ENCODE peak calls at places on chromosomes 5 and 9, in ten cellular contexts. Z is tibial artery, V is breast epithelium, O is hepatocyte, U is psoas muscle, M is tibial nerve, D is stomach, T is right lobe of liver, N is left lung, F is adrenal gland. H is an unnamed sample.

GRCh38 chr5:133612021-133612860 is at the start of gene FSTL4:
- DNase-seq in D (peak; percentile 67), M (no peak), U (peak; percentile 57), Z (no peak), N (peak; percentile 40), F (peak; percentile 67), V (peak; percentile 71), O (peak; percentile 68), T (peak; percentile 58), H (peak; percentile 53)

GRCh38 chr5:133059621-133060020 is 7.8 kb downstream of the HSPA4 start:
- DNase-seq in V (no peak), M (no peak), U (no peak), F (no peak), T (no peak), O (no peak), D (no peak), Z (no peak), N (no peak), H (no peak)

GRCh38 chr5:169695919-169696490 is 58.9 kb downstream of the DOCK2 start:
- DNase-seq in V (no peak), M (no peak), N (no peak), D (no peak), U (no peak), T (no peak), Z (no peak), O (no peak), F (no peak), H (no peak)

GRCh38 chr5:72503888-72504491 is 3.2 kb downstream of the ZNF366 start:
- DNase-seq in N (no peak), D (no peak), M (no peak), F (no peak), U (no peak), T (no peak), V (no peak), O (no peak), Z (no peak), H (no peak)

GRCh38 chr9:122777935-122778671 is 10.6 kb upstream of the OR5C1 start:
- DNase-seq in O (no peak), N (no peak), D (no peak), F (no peak), M (no peak), V (no peak), Z (no peak), U (no peak), T (no peak), H (no peak)

GRCh38 chr9:88682431-88682831 is 147.5 kb downstream of the NXNL2 start:
- DNase-seq in U (no peak), V (no peak), Z (peak; percentile 68), M (no peak), T (no peak), F (no peak), O (peak; percentile 23), N (no peak), D (no peak), H (no peak)

GRCh38 chr5:1537166-1538154 is 13.7 kb upstream of the LPCAT1 start:
- DNase-seq in Z (no peak), U (peak; percentile 14), V (peak; percentile 19), O (no peak), M (no peak), D (no peak), T (peak; percentile 10), F (no peak), N (no peak), H (no peak)

GRCh38 chr5:168075387-168075786 is 216.1 kb upstream of the WWC1 start:
- DNase-seq in U (no peak), O (no peak), M (no peak), N (no peak), V (no peak), F (no peak), Z (no peak), D (no peak), T (no peak), H (no peak)

GRCh38 chr5:139389701-139390638 is at the start of gene MZB1:
- DNase-seq in Z (no peak), V (no peak), D (no peak), M (no peak), T (no peak), F (no peak), N (no peak), U (peak; percentile 45), O (no peak), H (peak; percentile 62)

GRCh38 chr5:139385061-139385889 is 2.2 kb upstream of the SLC23A1 start:
- DNase-seq in D (peak; percentile 52), F (no peak), M (no peak), Z (peak; percentile 43), O (no peak), N (no peak), T (no peak), V (no peak), U (no peak), H (peak; percentile 66)

GRCh38 chr5:139386039-139386438 is 2.9 kb upstream of the SLC23A1 start:
- DNase-seq in O (no peak), V (no peak), D (no peak), F (no peak), Z (peak; percentile 46), T (no peak), M (no peak), N (no peak), U (no peak), H (no peak)

GRCh38 chr5:139388198-139388821 is 1.4 kb downstream of the MZB1 start:
- DNase-seq in M (no peak), Z (peak; percentile 63), D (peak; percentile 72), O (peak; percentile 52), V (peak; percentile 80), N (no peak), U (no peak), T (no peak), F (peak; percentile 49), H (peak; percentile 85)

GRCh38 chr5:139387611-139388197 is 2.0 kb downstream of the MZB1 start:
- DNase-seq in N (no peak), V (no peak), M (no peak), T (no peak), F (no peak), O (no peak), Z (no peak), D (no peak), U (no peak), H (peak; percentile 49)
- H3K4me1 ChIP-seq in N (peaks cover 51% of the 10 kb centered on the region), V (peaks cover 26% of the 10 kb centered on the region), M (peaks cover 32% of the 10 kb centered on the region), T (no peaks in the 10 kb centered on the region), F (peaks cover 4% of the 10 kb centered on the region), O (peaks cover 10% of the 10 kb centered on the region), Z (peaks cover 29% of the 10 kb centered on the region), D (peaks cover 58% of the 10 kb centered on the region), U (peaks cover 41% of the 10 kb centered on the region), H (peaks cover 58% of the 10 kb centered on the region)

GRCh38 chr5:87845734-87846133 is 422.9 kb downstream of the TMEM161B start:
- DNase-seq in U (no peak), T (no peak), N (no peak), O (no peak), V (no peak), Z (no peak), M (no peak), F (no peak), D (no peak), H (no peak)

GRCh38 chr5:87851603-87852002 is 417.0 kb downstream of the TMEM161B start:
- DNase-seq in M (no peak), D (no peak), U (no peak), V (no peak), F (no peak), Z (no peak), T (no peak), N (no peak), O (no peak), H (no peak)

GRCh38 chr5:87853541-87853940 is 415.1 kb downstream of the TMEM161B start:
- DNase-seq in F (no peak), D (no peak), U (no peak), Z (no peak), O (no peak), V (no peak), T (no peak), N (no peak), M (no peak), H (no peak)

GRCh38 chr5:87844866-87845265 is 423.8 kb downstream of the TMEM161B start:
- DNase-seq in T (no peak), Z (no peak), D (no peak), U (no peak), N (no peak), V (no peak), O (no peak), F (no peak), M (no peak), H (no peak)

GRCh38 chr5:87850843-87851242 is 417.8 kb downstream of the TMEM161B start:
- DNase-seq in N (no peak), M (no peak), Z (no peak), F (no peak), D (no peak), V (no peak), U (no peak), T (no peak), O (no peak), H (no peak)
- H3K4me3 ChIP-seq in N (no peak overlapping the region), M (no peak overlapping the region), Z (no peak overlapping the region), F (no peak overlapping the region), D (no peak overlapping the region), V (no peak overlapping the region), U (no peak overlapping the region), T (no peak overlapping the region), O (no peak overlapping the region), H (no peak overlapping the region)

DNA sequence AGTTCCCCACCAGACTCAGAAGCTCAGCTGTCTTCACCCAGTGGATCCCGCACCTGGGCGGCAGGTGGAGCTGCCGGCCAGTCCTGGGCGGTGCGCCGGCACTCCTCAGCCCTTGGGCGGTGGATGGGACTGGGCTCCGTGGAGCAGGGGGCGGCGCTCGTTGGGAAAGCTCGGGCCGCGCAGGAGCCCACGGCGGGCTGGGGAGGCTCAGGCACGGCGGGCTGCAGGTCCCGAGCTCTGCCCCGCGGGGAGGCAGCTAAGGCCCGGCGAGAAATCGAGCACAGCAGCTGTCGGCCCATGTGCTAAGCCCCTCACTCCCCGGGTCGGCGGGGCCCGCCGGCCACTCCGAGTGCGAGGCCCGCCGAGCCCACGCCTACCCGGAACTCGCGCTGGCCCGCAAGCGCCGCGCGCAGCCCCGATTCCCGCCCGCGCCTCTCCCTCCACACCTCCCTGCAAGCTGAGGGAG is 560.0 kb downstream of the BRINP1 start:
- DNase-seq in Z (no peak), V (no peak), N (no peak), U (no peak), T (no peak), O (peak; percentile 81), D (no peak), M (no peak), F (no peak), H (no peak)
- TF ChIP-seq CTCF in Z (no peak), V (no peak), N (no peak), U (no peak), T (no peak), O (peak; percentile 65), D (no peak), M (no peak), F (no peak), H (no peak)

DNA sequence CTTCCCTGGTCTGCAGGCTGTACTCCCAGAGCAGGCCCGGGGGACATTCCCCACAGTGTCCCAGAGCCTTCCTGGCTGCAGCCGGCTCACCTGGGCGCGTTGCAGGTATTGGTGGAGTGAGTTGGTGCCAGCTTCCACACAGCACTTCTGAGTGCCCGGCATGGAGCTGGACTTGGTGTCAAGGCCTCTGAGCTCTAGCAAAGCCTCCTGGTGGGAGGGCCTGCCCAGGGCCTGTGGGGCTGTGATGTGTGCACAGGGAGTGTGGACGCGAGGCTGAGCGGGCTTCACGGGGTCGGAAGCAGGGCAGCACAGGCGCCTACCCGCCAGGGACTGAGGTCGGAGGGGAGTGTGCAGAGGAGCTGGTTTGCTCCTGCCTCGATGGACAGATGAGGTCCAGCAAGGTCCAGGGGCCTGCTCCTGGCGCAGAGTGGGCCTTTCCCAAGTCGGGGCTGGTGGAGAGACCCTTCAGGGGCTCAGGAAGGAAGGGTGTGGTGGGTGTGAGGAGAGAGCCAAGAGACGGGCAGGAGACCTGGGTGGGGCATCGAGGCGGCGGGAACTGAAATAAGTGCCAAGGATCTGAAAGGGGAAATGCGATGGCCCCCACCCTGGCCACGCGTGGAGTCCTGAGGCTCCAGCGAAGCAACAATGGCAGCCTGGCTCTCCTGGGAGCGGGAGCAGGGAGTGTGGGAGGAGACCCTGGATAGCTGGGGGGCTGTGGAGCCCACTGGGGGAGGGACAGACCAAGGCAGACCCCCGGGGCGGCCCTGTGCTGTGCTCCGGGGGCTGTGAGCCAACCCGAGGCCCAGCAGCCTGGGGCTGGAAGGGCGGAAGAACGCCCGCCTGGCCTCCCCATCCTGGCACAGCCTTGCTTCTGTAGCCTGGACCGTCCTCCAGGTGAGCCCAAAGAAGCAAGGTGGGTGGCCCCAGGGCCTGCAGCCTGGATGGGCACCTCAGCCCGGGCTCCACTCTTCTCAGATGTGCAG is 78.4 kb downstream of the RXRA start:
- DNase-seq in M (no peak), O (no peak), N (no peak), F (no peak), D (no peak), U (no peak), Z (no peak), V (no peak), T (no peak), H (no peak)
- H3K4me1 ChIP-seq in M (peaks cover 66% of the 10 kb centered on the region), O (no peaks in the 10 kb centered on the region), N (peaks cover 100% of the 10 kb centered on the region), F (peaks cover 49% of the 10 kb centered on the region), D (peaks cover 96% of the 10 kb centered on the region), U (peaks cover 87% of the 10 kb centered on the region), Z (peaks cover 86% of the 10 kb centered on the region), V (peaks cover 35% of the 10 kb centered on the region), T (peaks cover 20% of the 10 kb centered on the region), H (peaks cover 36% of the 10 kb centered on the region)